ENCODE peak calls at places on chromosomes 3 and 15, in seven cellular contexts. W is left ventricle myocardium inferior, V is PC-9, L is cardiac muscle cell, I is H1, Q is brain microvascular endothelial cell, E is heart right ventricle. O is an unnamed sample.
A peak's percentile ranks its signal among the peaks of the same experiment; 100 is the strongest.

GRCh38 chr3:33791477-33792166 is 6.8 kb upstream of the PDCD6IP start:
- DNase-seq in W (no peak), V (peak; percentile 4), L (no peak), I (no peak), Q (peak; percentile 43), E (no peak), O (no peak)

GRCh38 chr3:85576091-85576690 is 617.4 kb downstream of the CADM2 start:
- DNase-seq in W (no peak), V (peak; percentile 47), L (peak; percentile 59), I (peak; percentile 39), Q (peak; percentile 73), E (peak; percentile 42), O (peak; percentile 10)

GRCh38 chr3:37779289-37780152 is 82.2 kb upstream of the CTDSPL start:
- DNase-seq in W (no peak), V (peak; percentile 8), L (peak; percentile 87), I (peak; percentile 10), Q (peak; percentile 51), E (peak; percentile 58), O (no peak)

GRCh38 chr3:148809835-148810234 is 17.8 kb upstream of the CPB1 start:
- DNase-seq in W (no peak), V (no peak), L (no peak), I (no peak), Q (no peak), E (no peak), O (no peak)

GRCh38 chr3:126424751-126425150 is 30.0 kb downstream of the CFAP100 start:
- DNase-seq in W (no peak), V (no peak), L (no peak), I (no peak), Q (no peak), E (no peak), O (no peak)

GRCh38 chr3:53807117-53807521 is 39.1 kb downstream of the CHDH start:
- DNase-seq in W (no peak), V (no peak), L (no peak), I (no peak), Q (no peak), E (no peak), O (no peak)

GRCh38 chr15:77841376-77841775 is 208.7 kb upstream of the LINGO1 start:
- DNase-seq in W (no peak), V (no peak), L (no peak), I (no peak), Q (no peak), E (no peak), O (no peak)

GRCh38 chr3:147396709-147397046 is 9.7 kb downstream of the ZIC4 start:
- DNase-seq in W (no peak), V (no peak), L (no peak), I (no peak), Q (no peak), E (no peak), O (no peak)

GRCh38 chr3:24495334-24495994 is 814 bp upstream of the THRB start:
- DNase-seq in W (peak; percentile 41), V (peak; percentile 65), L (peak; percentile 56), I (no peak), Q (no peak), E (peak; percentile 42), O (no peak)

GRCh38 chr15:28118083-28118482 is 19.0 kb upstream of the OCA2 start:
- DNase-seq in W (no peak), V (no peak), L (no peak), I (no peak), Q (no peak), E (no peak), O (no peak)

GRCh38 chr3:103644450-103644849 is 1209.6 kb downstream of the ZPLD1 start:
- DNase-seq in W (no peak), V (no peak), L (no peak), I (no peak), Q (no peak), E (no peak), O (no peak)

GRCh38 chr15:63950911-63951481 is 95.3 kb downstream of the DAPK2 start:
- DNase-seq in W (no peak), V (no peak), L (no peak), I (no peak), Q (peak; percentile 74), E (no peak), O (no peak)

GRCh38 chr3:41710646-41711388 is 251.1 kb downstream of the ULK4 start:
- DNase-seq in W (no peak), V (peak; percentile 50), L (no peak), I (peak; percentile 41), Q (peak; percentile 75), E (no peak), O (no peak)

GRCh38 chr15:82298520-82298919 is 35.9 kb downstream of the SAXO2 start:
- DNase-seq in W (no peak), V (no peak), L (no peak), I (no peak), Q (no peak), E (no peak), O (peak; percentile 33)

GRCh38 chr3:42934111-42934510 is 28.2 kb downstream of the ZNF662 start:
- DNase-seq in W (no peak), V (no peak), L (no peak), I (no peak), Q (no peak), E (no peak), O (no peak)

GRCh38 chr3:10437272-10437994 is 68.0 kb downstream of the ATP2B2 start:
- DNase-seq in W (no peak), V (no peak), L (no peak), I (no peak), Q (peak; percentile 78), E (no peak), O (peak; percentile 35)

GRCh38 chr15:80567721-80568157 is 127.4 kb upstream of the ABHD17C start:
- DNase-seq in W (no peak), V (peak; percentile 54), L (peak; percentile 74), I (peak; percentile 59), Q (peak; percentile 77), E (peak; percentile 64), O (no peak)

GRCh38 chr3:52490938-52491526 is 4.1 kb upstream of the STAB1 start:
- DNase-seq in W (peak; percentile 50), V (no peak), L (no peak), I (no peak), Q (peak; percentile 53), E (peak; percentile 50), O (no peak)

GRCh38 chr3:44529927-44530326 is 25.1 kb upstream of the ZKSCAN7 start:
- DNase-seq in W (no peak), V (no peak), L (no peak), I (no peak), Q (peak; percentile 24), E (no peak), O (no peak)

GRCh38 chr3:183826854-183827253 is 1.5 kb upstream of the MAP6D1 start:
- DNase-seq in W (no peak), V (no peak), L (no peak), I (no peak), Q (no peak), E (no peak), O (no peak)

GRCh38 chr15:82850731-82851130 is 41.3 kb downstream of the WHAMM start:
- DNase-seq in W (no peak), V (no peak), L (no peak), I (no peak), Q (no peak), E (no peak), O (no peak)

GRCh38 chr3:183534249-183534648 is 21.3 kb downstream of the KLHL6 start:
- DNase-seq in W (no peak), V (no peak), L (no peak), I (no peak), Q (peak; percentile 27), E (no peak), O (no peak)

GRCh38 chr3:15645246-15645645 is 43.7 kb downstream of the BTD start:
- DNase-seq in W (no peak), V (no peak), L (no peak), I (no peak), Q (no peak), E (no peak), O (no peak)
- H3K27ac ChIP-seq in W (no peak overlapping the region), V (peak overlapping the region; percentile 82), L (no peak overlapping the region), I (no peak overlapping the region), Q (peak overlapping the region; percentile 100), E (no peak overlapping the region), O (no peak overlapping the region)

GRCh38 chr3:155282416-155283091 is 10.9 kb downstream of the STRIT1 start:
- DNase-seq in W (no peak), V (no peak), L (no peak), I (no peak), Q (peak; percentile 7), E (no peak), O (no peak)
- H3K27ac ChIP-seq in W (no peak overlapping the region), V (no peak overlapping the region), L (no peak overlapping the region), I (no peak overlapping the region), Q (no peak overlapping the region), E (no peak overlapping the region), O (no peak overlapping the region)

GRCh38 chr15:22950211-22950990 is 29.8 kb downstream of the CYFIP1 start:
- DNase-seq in W (no peak), V (no peak), L (no peak), I (no peak), Q (no peak), E (no peak), O (no peak)
- H3K27ac ChIP-seq in W (peak overlapping the region; percentile 81), V (no peak overlapping the region), L (no peak overlapping the region), I (no peak overlapping the region), Q (no peak overlapping the region), E (peak overlapping the region; percentile 70), O (no peak overlapping the region)

GRCh38 chr15:41780727-41781126 is 6.4 kb downstream of the MAPKBP1 start:
- DNase-seq in W (no peak), V (no peak), L (no peak), I (no peak), Q (no peak), E (no peak), O (no peak)
- H3K27ac ChIP-seq in W (no peak overlapping the region), V (no peak overlapping the region), L (peak overlapping the region; percentile 88), I (no peak overlapping the region), Q (no peak overlapping the region), E (no peak overlapping the region), O (no peak overlapping the region)

DNA sequence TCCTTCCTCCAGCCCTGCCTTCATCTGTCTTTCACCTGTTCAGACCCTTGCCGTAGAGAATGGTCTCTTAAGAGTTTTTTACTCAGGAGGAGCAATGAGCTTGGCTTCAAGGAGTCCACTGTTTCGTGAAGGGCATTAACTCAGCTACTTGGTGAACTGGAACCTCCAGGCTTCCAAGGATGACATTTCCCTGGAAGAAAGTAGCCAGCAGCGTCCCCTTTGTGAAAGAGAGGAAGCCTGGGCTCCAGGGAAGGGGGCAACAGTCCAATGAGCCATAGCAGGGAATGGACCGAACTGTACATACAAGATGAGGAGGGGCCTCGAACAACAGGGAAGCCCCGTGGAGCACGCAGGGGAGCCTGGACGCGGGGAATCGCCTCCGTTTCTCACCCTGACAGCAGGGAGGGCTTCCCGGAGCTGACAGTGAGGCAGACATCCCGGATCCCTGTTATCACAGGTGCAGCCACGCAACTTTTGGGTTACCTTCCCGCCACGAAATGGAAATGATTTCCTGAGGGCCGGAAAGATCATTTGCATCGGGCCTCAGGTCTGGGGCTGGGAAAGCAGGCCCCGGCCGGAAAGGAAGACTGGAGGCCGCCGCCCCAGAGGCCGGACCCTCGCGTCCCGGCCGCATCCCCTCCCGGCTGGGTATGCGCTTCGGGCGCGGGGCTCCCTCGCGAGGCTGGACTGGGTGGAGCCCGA is 514 bp upstream of the SPINT1 start:
- DNase-seq in W (no peak), V (no peak), L (no peak), I (no peak), Q (no peak), E (no peak), O (no peak)
- H3K27ac ChIP-seq in W (no peak overlapping the region), V (peak overlapping the region; percentile 93), L (no peak overlapping the region), I (peak overlapping the region; percentile 82), Q (no peak overlapping the region), E (no peak overlapping the region), O (no peak overlapping the region)

O was measured in naive thymus-derived CD4-positive, alpha-beta T cell.